ENCODE peak calls at places on chromosomes 3 and 15, in five cellular contexts. G is heart left ventricle; N is CD4-positive, alpha-beta T cell; J is cardiac fibroblast; C is IMR-90. Q is an unnamed sample.

GRCh38 chr3:80283783-80284182 is 516.0 kb upstream of the ROBO1 start:
- DNase-seq in G (no peak), N (no peak), J (no peak), C (no peak), Q (no peak)

GRCh38 chr15:42622328-42622925 is 47.0 kb downstream of the STARD9 start:
- DNase-seq in G (no peak), N (no peak), J (no peak), C (no peak), Q (no peak)

GRCh38 chr15:62624541-62625399 is 417.8 kb upstream of the TPM1 start:
- DNase-seq in G (no peak), N (no peak), J (peak; percentile 37), C (peak; percentile 74), Q (no peak)

GRCh38 chr3:89059201-89059600 is 48.2 kb upstream of the EPHA3 start:
- DNase-seq in G (peak; percentile 22), N (no peak), J (peak; percentile 17), C (no peak), Q (no peak)

GRCh38 chr3:65497846-65498245 is 540.9 kb downstream of the MAGI1 start:
- DNase-seq in G (no peak), N (no peak), J (no peak), C (no peak), Q (no peak)

GRCh38 chr15:48522911-48523310 is 122.6 kb downstream of the FBN1 start:
- DNase-seq in G (no peak), N (no peak), J (no peak), C (peak; percentile 33), Q (no peak)

GRCh38 chr3:170054204-170054603 is 16.4 kb downstream of the GPR160 start:
- DNase-seq in G (no peak), N (no peak), J (peak; percentile 30), C (no peak), Q (no peak)

GRCh38 chr3:111807826-111808225 is 51.2 kb upstream of the PHLDB2 start:
- DNase-seq in G (no peak), N (no peak), J (no peak), C (no peak), Q (no peak)

GRCh38 chr3:112794622-112795172 is 52.0 kb downstream of the CD200R1L start:
- DNase-seq in G (no peak), N (no peak), J (no peak), C (no peak), Q (no peak)

GRCh38 chr3:194961555-194961954 is 275.9 kb downstream of the FAM43A start:
- DNase-seq in G (no peak), N (no peak), J (no peak), C (no peak), Q (no peak)

GRCh38 chr3:134794950-134795775 is at the start of gene EPHB1:
- DNase-seq in G (peak; percentile 80), N (peak; percentile 17), J (peak; percentile 88), C (peak; percentile 87), Q (no peak)

GRCh38 chr15:94083467-94083991 is 147.8 kb upstream of the MCTP2 start:
- DNase-seq in G (no peak), N (no peak), J (peak; percentile 35), C (peak; percentile 38), Q (no peak)

GRCh38 chr15:99425666-99426301 is 140.0 kb upstream of the MEF2A start:
- DNase-seq in G (peak; percentile 57), N (no peak), J (peak; percentile 63), C (no peak), Q (no peak)

GRCh38 chr3:60017631-60018030 is 967.8 kb upstream of the CFAP20DC start:
- DNase-seq in G (no peak), N (peak; percentile 23), J (no peak), C (no peak), Q (no peak)

GRCh38 chr3:194711913-194712312 is 26.2 kb downstream of the FAM43A start:
- DNase-seq in G (peak; percentile 62), N (no peak), J (peak; percentile 94), C (peak; percentile 91), Q (no peak)

GRCh38 chr15:93028632-93029612 is 60.1 kb downstream of the RGMA start:
- DNase-seq in G (peak; percentile 90), N (no peak), J (peak; percentile 98), C (peak; percentile 91), Q (no peak)

GRCh38 chr15:36888018-36888992 is 212.0 kb downstream of the MEIS2 start:
- DNase-seq in G (no peak), N (no peak), J (peak; percentile 58), C (no peak), Q (no peak)

GRCh38 chr3:13353936-13354542 is 66.1 kb downstream of the NUP210 start:
- DNase-seq in G (no peak), N (no peak), J (no peak), C (peak; percentile 18), Q (no peak)

GRCh38 chr15:71242292-71242691 is 127.0 kb downstream of the THSD4 start:
- DNase-seq in G (no peak), N (no peak), J (no peak), C (no peak), Q (no peak)

GRCh38 chr3:115146032-115146417 is 1.1 kb downstream of the ZBTB20 start:
- DNase-seq in G (peak; percentile 39), N (peak; percentile 34), J (peak; percentile 76), C (peak; percentile 79), Q (no peak)

GRCh38 chr3:134004841-134005240 is 24.9 kb downstream of the SLCO2A1 start:
- DNase-seq in G (no peak), N (no peak), J (peak; percentile 34), C (no peak), Q (no peak)

GRCh38 chr3:105259505-105259904 is 107.2 kb upstream of the ALCAM start:
- DNase-seq in G (no peak), N (no peak), J (no peak), C (no peak), Q (no peak)

GRCh38 chr3:111577798-111578685 is 17.1 kb downstream of the ZBED2 start:
- DNase-seq in G (no peak), N (no peak), J (peak; percentile 81), C (peak; percentile 93), Q (no peak)

DNA sequence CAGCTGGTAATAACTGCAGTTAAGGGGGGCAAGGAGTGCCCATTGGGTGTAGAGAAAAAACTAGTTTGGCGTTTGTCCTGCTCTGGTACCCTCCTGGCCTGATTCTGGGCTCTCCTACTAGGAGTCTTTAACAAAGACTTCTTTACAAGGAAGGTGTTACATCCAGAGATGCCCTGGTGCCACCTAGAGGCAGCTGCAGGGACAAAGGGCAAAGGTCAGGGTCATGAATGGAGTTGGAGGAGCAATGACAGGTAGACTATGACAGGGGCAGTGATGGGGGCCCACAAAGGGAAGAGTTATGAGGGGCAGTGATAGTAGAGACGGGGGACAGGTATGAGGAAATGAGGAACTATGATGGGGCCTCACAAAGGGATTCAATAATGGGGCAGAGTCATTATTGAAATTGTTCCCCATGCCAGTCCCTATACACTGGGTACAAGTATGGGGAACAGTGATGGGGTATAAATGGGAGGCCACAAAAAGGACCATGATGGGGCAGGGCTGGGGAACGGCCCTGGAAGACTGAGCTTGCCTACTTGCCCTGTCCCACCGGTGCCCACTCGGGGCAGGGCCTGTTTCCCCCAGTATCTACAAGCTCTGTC is 7.9 kb downstream of the CCDC71 start:
- DNase-seq in G (no peak), N (peak; percentile 63), J (peak; percentile 25), C (no peak), Q (no peak)
- TF ChIP-seq CTCF in G (peak; percentile 37), N (peak; percentile 63), J (peak; percentile 32), C (peak; percentile 6), Q (peak; percentile 60)

GRCh38 chr15:67613708-67614107 is 71.2 kb downstream of the MAP2K5 start:
- DNase-seq in G (no peak), N (no peak), J (no peak), C (no peak), Q (no peak)
- TF ChIP-seq CTCF in G (no peak), N (no peak), J (no peak), C (no peak), Q (no peak)

GRCh38 chr15:81413851-81414250 is 39.8 kb upstream of the TMC3 start:
- DNase-seq in G (no peak), N (no peak), J (no peak), C (no peak), Q (no peak)

GRCh38 chr15:81411969-81412633 is 38.1 kb upstream of the TMC3 start:
- DNase-seq in G (no peak), N (no peak), J (peak; percentile 12), C (no peak), Q (no peak)

GRCh38 chr15:81410318-81410753 is 36.3 kb upstream of the TMC3 start:
- DNase-seq in G (peak; percentile 66), N (no peak), J (peak; percentile 93), C (peak; percentile 74), Q (no peak)

GRCh38 chr15:81407679-81408078 is 33.7 kb upstream of the TMC3 start:
- DNase-seq in G (peak; percentile 46), N (no peak), J (no peak), C (no peak), Q (no peak)

GRCh38 chr15:81411056-81411455 is 37.0 kb upstream of the TMC3 start:
- DNase-seq in G (no peak), N (no peak), J (no peak), C (no peak), Q (no peak)
- TF ChIP-seq CTCF in G (no peak), N (no peak), J (no peak), C (no peak), Q (no peak)

GRCh38 chr15:89963301-89964288 is 37.5 kb upstream of the ZNF710 start:
- DNase-seq in G (peak; percentile 22), N (no peak), J (no peak), C (no peak), Q (no peak)

GRCh38 chr15:89967892-89968291 is 33.2 kb upstream of the ZNF710 start:
- DNase-seq in G (no peak), N (no peak), J (no peak), C (no peak), Q (no peak)

DNA sequence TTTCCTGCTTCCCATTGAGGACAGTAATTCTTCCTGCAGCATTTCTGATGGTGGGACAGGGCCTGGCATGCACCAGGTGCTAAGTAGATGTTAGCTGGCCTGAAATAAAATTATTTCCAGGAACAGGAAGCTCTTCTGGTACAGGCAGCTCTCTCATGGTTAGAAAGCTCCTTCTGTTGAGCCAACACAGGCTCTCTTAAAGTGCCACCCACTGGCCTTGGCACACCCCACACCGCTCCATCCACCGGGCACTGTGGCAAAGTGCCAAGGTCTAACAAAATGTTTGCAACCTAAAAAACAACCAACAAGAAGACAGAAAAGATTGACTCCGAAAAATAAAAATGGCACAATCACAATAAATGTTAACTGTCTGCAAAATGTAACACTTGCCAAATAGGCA is 36.6 kb upstream of the ZNF710 start:
- DNase-seq in G (peak; percentile 28), N (no peak), J (no peak), C (no peak), Q (no peak)
- TF ChIP-seq CTCF in G (no peak), N (no peak), J (no peak), C (no peak), Q (no peak)